ENCODE peak calls at places on chromosomes 13 and 19, in eight cellular contexts. One of them, this sample, is unnamed.

GRCh38 chr13:75465236-75465635 is 16.7 kb downstream of the TBC1D4 start:
- DNase-seq in choroid plexus epithelial cell: no peak
- DNase-seq in foreskin fibroblast: no peak
- DNase-seq in IMR-90: no peak
- DNase-seq in astrocyte of the spinal cord: no peak
- DNase-seq in astrocyte of the cerebellum: no peak
- DNase-seq in uterus: no peak
- DNase-seq in tibial artery: no peak
- DNase-seq in this sample: no peak

GRCh38 chr19:34578751-34579150 is 97.2 kb downstream of the WTIP start:
- DNase-seq in choroid plexus epithelial cell: no peak
- DNase-seq in foreskin fibroblast: no peak
- DNase-seq in IMR-90: no peak
- DNase-seq in astrocyte of the spinal cord: no peak
- DNase-seq in astrocyte of the cerebellum: no peak
- DNase-seq in uterus: no peak
- DNase-seq in tibial artery: no peak
- DNase-seq in this sample: no peak

GRCh38 chr13:66446413-66446812 is 783.7 kb downstream of the PCDH9 start:
- DNase-seq in choroid plexus epithelial cell: no peak
- DNase-seq in foreskin fibroblast: no peak
- DNase-seq in IMR-90: no peak
- DNase-seq in astrocyte of the spinal cord: no peak
- DNase-seq in astrocyte of the cerebellum: no peak
- DNase-seq in uterus: no peak
- DNase-seq in tibial artery: no peak
- DNase-seq in this sample: no peak

GRCh38 chr13:100645382-100645781 is 29.2 kb downstream of the TMTC4 start:
- DNase-seq in choroid plexus epithelial cell: no peak
- DNase-seq in foreskin fibroblast: no peak
- DNase-seq in IMR-90: no peak
- DNase-seq in astrocyte of the spinal cord: no peak
- DNase-seq in astrocyte of the cerebellum: no peak
- DNase-seq in uterus: no peak
- DNase-seq in tibial artery: no peak
- DNase-seq in this sample: no peak

GRCh38 chr13:30806784-30807183 is 71.4 kb downstream of the ALOX5AP start:
- DNase-seq in choroid plexus epithelial cell: peak; percentile 87
- DNase-seq in foreskin fibroblast: peak; percentile 85
- DNase-seq in IMR-90: peak; percentile 88
- DNase-seq in astrocyte of the spinal cord: peak; percentile 76
- DNase-seq in astrocyte of the cerebellum: no peak
- DNase-seq in uterus: no peak
- DNase-seq in tibial artery: no peak
- DNase-seq in this sample: no peak

GRCh38 chr13:112477070-112477619 is 101.0 kb downstream of the SPACA7 start:
- DNase-seq in choroid plexus epithelial cell: no peak
- DNase-seq in foreskin fibroblast: peak; percentile 7
- DNase-seq in IMR-90: no peak
- DNase-seq in astrocyte of the spinal cord: no peak
- DNase-seq in astrocyte of the cerebellum: no peak
- DNase-seq in uterus: no peak
- DNase-seq in tibial artery: no peak
- DNase-seq in this sample: no peak

GRCh38 chr13:19836472-19836871 is 27.0 kb downstream of the ZMYM5 start:
- DNase-seq in choroid plexus epithelial cell: peak; percentile 21
- DNase-seq in foreskin fibroblast: peak; percentile 16
- DNase-seq in IMR-90: peak; percentile 53
- DNase-seq in astrocyte of the spinal cord: peak; percentile 12
- DNase-seq in astrocyte of the cerebellum: no peak
- DNase-seq in uterus: no peak
- DNase-seq in tibial artery: no peak
- DNase-seq in this sample: peak; percentile 62

GRCh38 chr13:19058566-19058965 is 123.1 kb downstream of the TUBA3C start:
- DNase-seq in choroid plexus epithelial cell: no peak
- DNase-seq in foreskin fibroblast: no peak
- DNase-seq in IMR-90: no peak
- DNase-seq in astrocyte of the spinal cord: no peak
- DNase-seq in astrocyte of the cerebellum: no peak
- DNase-seq in uterus: no peak
- DNase-seq in tibial artery: no peak
- DNase-seq in this sample: no peak

GRCh38 chr13:110218601-110219201 is 88.3 kb downstream of the COL4A1 start:
- DNase-seq in choroid plexus epithelial cell: peak; percentile 83
- DNase-seq in foreskin fibroblast: no peak
- DNase-seq in IMR-90: no peak
- DNase-seq in astrocyte of the spinal cord: peak; percentile 72
- DNase-seq in astrocyte of the cerebellum: no peak
- DNase-seq in uterus: no peak
- DNase-seq in tibial artery: no peak
- DNase-seq in this sample: no peak

GRCh38 chr13:43516401-43516826 is 270.4 kb downstream of the ENOX1 start:
- DNase-seq in choroid plexus epithelial cell: peak; percentile 73
- DNase-seq in foreskin fibroblast: peak; percentile 74
- DNase-seq in IMR-90: peak; percentile 58
- DNase-seq in astrocyte of the spinal cord: peak; percentile 82
- DNase-seq in astrocyte of the cerebellum: peak; percentile 39
- DNase-seq in uterus: peak; percentile 77
- DNase-seq in tibial artery: peak; percentile 31
- DNase-seq in this sample: no peak

GRCh38 chr13:80276371-80277289 is 64.3 kb downstream of the SPRY2 start:
- DNase-seq in choroid plexus epithelial cell: peak; percentile 9
- DNase-seq in foreskin fibroblast: peak; percentile 16
- DNase-seq in IMR-90: peak; percentile 23
- DNase-seq in astrocyte of the spinal cord: peak; percentile 23
- DNase-seq in astrocyte of the cerebellum: peak; percentile 51
- DNase-seq in uterus: no peak
- DNase-seq in tibial artery: no peak
- DNase-seq in this sample: peak; percentile 56

GRCh38 chr13:25923217-25924085 is 128.4 kb downstream of the SHISA2 start:
- DNase-seq in choroid plexus epithelial cell: peak; percentile 69
- DNase-seq in foreskin fibroblast: no peak
- DNase-seq in IMR-90: no peak
- DNase-seq in astrocyte of the spinal cord: no peak
- DNase-seq in astrocyte of the cerebellum: no peak
- DNase-seq in uterus: no peak
- DNase-seq in tibial artery: no peak
- DNase-seq in this sample: no peak

GRCh38 chr13:100954430-100955361 is 280.1 kb upstream of the TMTC4 start:
- DNase-seq in choroid plexus epithelial cell: peak; percentile 20
- DNase-seq in foreskin fibroblast: peak; percentile 4
- DNase-seq in IMR-90: peak; percentile 4
- DNase-seq in astrocyte of the spinal cord: no peak
- DNase-seq in astrocyte of the cerebellum: no peak
- DNase-seq in uterus: no peak
- DNase-seq in tibial artery: no peak
- DNase-seq in this sample: no peak

GRCh38 chr13:53788286-53788685 is 759.7 kb downstream of the OLFM4 start:
- DNase-seq in choroid plexus epithelial cell: no peak
- DNase-seq in foreskin fibroblast: no peak
- DNase-seq in IMR-90: no peak
- DNase-seq in astrocyte of the spinal cord: no peak
- DNase-seq in astrocyte of the cerebellum: no peak
- DNase-seq in uterus: no peak
- DNase-seq in tibial artery: no peak
- DNase-seq in this sample: no peak

GRCh38 chr13:113403255-113404104 is 39.5 kb upstream of the GRTP1 start:
- DNase-seq in choroid plexus epithelial cell: no peak
- DNase-seq in foreskin fibroblast: no peak
- DNase-seq in IMR-90: no peak
- DNase-seq in astrocyte of the spinal cord: no peak
- DNase-seq in astrocyte of the cerebellum: no peak
- DNase-seq in uterus: no peak
- DNase-seq in tibial artery: no peak
- DNase-seq in this sample: no peak

GRCh38 chr13:113622791-113623490 is 35.1 kb downstream of the ATP4B start:
- DNase-seq in choroid plexus epithelial cell: no peak
- DNase-seq in foreskin fibroblast: no peak
- DNase-seq in IMR-90: no peak
- DNase-seq in astrocyte of the spinal cord: no peak
- DNase-seq in astrocyte of the cerebellum: no peak
- DNase-seq in uterus: no peak
- DNase-seq in tibial artery: no peak
- DNase-seq in this sample: no peak

GRCh38 chr19:48656840-48657474 is 11.0 kb upstream of the CA11 start:
- DNase-seq in choroid plexus epithelial cell: peak; percentile 86
- DNase-seq in foreskin fibroblast: peak; percentile 96
- DNase-seq in IMR-90: peak; percentile 95
- DNase-seq in astrocyte of the spinal cord: peak; percentile 76
- DNase-seq in astrocyte of the cerebellum: peak; percentile 80
- DNase-seq in uterus: no peak
- DNase-seq in tibial artery: no peak
- DNase-seq in this sample: no peak

GRCh38 chr13:98622926-98623325 is 46.0 kb upstream of the STK24 start:
- DNase-seq in choroid plexus epithelial cell: no peak
- DNase-seq in foreskin fibroblast: no peak
- DNase-seq in IMR-90: no peak
- DNase-seq in astrocyte of the spinal cord: no peak
- DNase-seq in astrocyte of the cerebellum: no peak
- DNase-seq in uterus: no peak
- DNase-seq in tibial artery: no peak
- DNase-seq in this sample: no peak

GRCh38 chr13:20416223-20416622 is 109.4 kb downstream of the CRYL1 start:
- DNase-seq in choroid plexus epithelial cell: peak; percentile 44
- DNase-seq in foreskin fibroblast: no peak
- DNase-seq in IMR-90: no peak
- DNase-seq in astrocyte of the spinal cord: peak; percentile 17
- DNase-seq in astrocyte of the cerebellum: no peak
- DNase-seq in uterus: no peak
- DNase-seq in tibial artery: no peak
- DNase-seq in this sample: no peak

GRCh38 chr19:48752511-48753365 is at the start of gene FUT1:
- DNase-seq in choroid plexus epithelial cell: no peak
- DNase-seq in foreskin fibroblast: peak; percentile 49
- DNase-seq in IMR-90: no peak
- DNase-seq in astrocyte of the spinal cord: no peak
- DNase-seq in astrocyte of the cerebellum: no peak
- DNase-seq in uterus: no peak
- DNase-seq in tibial artery: peak; percentile 37
- DNase-seq in this sample: no peak

GRCh38 chr13:46341112-46341711 is 45.8 kb downstream of the RUBCNL start:
- DNase-seq in choroid plexus epithelial cell: peak; percentile 78
- DNase-seq in foreskin fibroblast: peak; percentile 85
- DNase-seq in IMR-90: peak; percentile 50
- DNase-seq in astrocyte of the spinal cord: peak; percentile 90
- DNase-seq in astrocyte of the cerebellum: peak; percentile 39
- DNase-seq in uterus: no peak
- DNase-seq in tibial artery: no peak
- DNase-seq in this sample: no peak

GRCh38 chr13:27362064-27362751 is 62.2 kb upstream of the GTF3A start:
- DNase-seq in choroid plexus epithelial cell: peak; percentile 81
- DNase-seq in foreskin fibroblast: peak; percentile 91
- DNase-seq in IMR-90: peak; percentile 71
- DNase-seq in astrocyte of the spinal cord: peak; percentile 73
- DNase-seq in astrocyte of the cerebellum: peak; percentile 45
- DNase-seq in uterus: peak; percentile 76
- DNase-seq in tibial artery: peak; percentile 86
- DNase-seq in this sample: no peak

GRCh38 chr13:20136781-20137703 is 23.8 kb downstream of the GJA3 start:
- DNase-seq in choroid plexus epithelial cell: peak; percentile 21
- DNase-seq in foreskin fibroblast: peak; percentile 65
- DNase-seq in IMR-90: no peak
- DNase-seq in astrocyte of the spinal cord: no peak
- DNase-seq in astrocyte of the cerebellum: no peak
- DNase-seq in uterus: no peak
- DNase-seq in tibial artery: no peak
- DNase-seq in this sample: no peak

GRCh38 chr13:73695325-73695724 is 438.9 kb downstream of the KLF12 start:
- DNase-seq in choroid plexus epithelial cell: no peak
- DNase-seq in foreskin fibroblast: no peak
- DNase-seq in IMR-90: no peak
- DNase-seq in astrocyte of the spinal cord: no peak
- DNase-seq in astrocyte of the cerebellum: no peak
- DNase-seq in uterus: no peak
- DNase-seq in tibial artery: no peak
- DNase-seq in this sample: no peak

GRCh38 chr13:60448907-60449510 is 52.0 kb downstream of the TDRD3 start:
- DNase-seq in choroid plexus epithelial cell: peak; percentile 84
- DNase-seq in foreskin fibroblast: peak; percentile 67
- DNase-seq in IMR-90: peak; percentile 68
- DNase-seq in astrocyte of the spinal cord: peak; percentile 72
- DNase-seq in astrocyte of the cerebellum: peak; percentile 61
- DNase-seq in uterus: no peak
- DNase-seq in tibial artery: no peak
- DNase-seq in this sample: peak; percentile 13

GRCh38 chr13:96925869-96926628 is 68.2 kb downstream of the OXGR1 start:
- DNase-seq in choroid plexus epithelial cell: no peak
- DNase-seq in foreskin fibroblast: no peak
- DNase-seq in IMR-90: no peak
- DNase-seq in astrocyte of the spinal cord: no peak
- DNase-seq in astrocyte of the cerebellum: no peak
- DNase-seq in uterus: no peak
- DNase-seq in tibial artery: no peak
- DNase-seq in this sample: no peak

GRCh38 chr19:49672131-49672919 is 4.7 kb upstream of the PRMT1 start:
- DNase-seq in choroid plexus epithelial cell: peak; percentile 72
- DNase-seq in foreskin fibroblast: peak; percentile 83
- DNase-seq in IMR-90: peak; percentile 61
- DNase-seq in astrocyte of the spinal cord: peak; percentile 63
- DNase-seq in astrocyte of the cerebellum: peak; percentile 28
- DNase-seq in uterus: peak; percentile 68
- DNase-seq in tibial artery: peak; percentile 69
- DNase-seq in this sample: no peak

GRCh38 chr13:94712812-94713555 is 639 bp upstream of the SOX21 start:
- DNase-seq in choroid plexus epithelial cell: peak; percentile 72
- DNase-seq in foreskin fibroblast: peak; percentile 82
- DNase-seq in IMR-90: peak; percentile 46
- DNase-seq in astrocyte of the spinal cord: peak; percentile 77
- DNase-seq in astrocyte of the cerebellum: peak; percentile 26
- DNase-seq in uterus: no peak
- DNase-seq in tibial artery: no peak
- DNase-seq in this sample: peak; percentile 35
- H3K4me3 ChIP-seq in choroid plexus epithelial cell: no peak overlapping the region
- H3K4me3 ChIP-seq in foreskin fibroblast: no peak overlapping the region
- H3K4me3 ChIP-seq in IMR-90: no peak overlapping the region
- H3K4me3 ChIP-seq in astrocyte of the spinal cord: peak overlapping the region; percentile 27
- H3K4me3 ChIP-seq in astrocyte of the cerebellum: peak overlapping the region; percentile 34
- H3K4me3 ChIP-seq in uterus: no peak overlapping the region
- H3K4me3 ChIP-seq in tibial artery: peak overlapping the region; percentile 45
- H3K4me3 ChIP-seq in this sample: peak overlapping the region; percentile 24

GRCh38 chr19:40584007-40584406 is 7.3 kb downstream of the SHKBP1 start:
- DNase-seq in choroid plexus epithelial cell: no peak
- DNase-seq in foreskin fibroblast: no peak
- DNase-seq in IMR-90: no peak
- DNase-seq in astrocyte of the spinal cord: no peak
- DNase-seq in astrocyte of the cerebellum: no peak
- DNase-seq in uterus: no peak
- DNase-seq in tibial artery: no peak
- DNase-seq in this sample: no peak
- TF ChIP-seq CTCF in choroid plexus epithelial cell: peak; percentile 51
- TF ChIP-seq CTCF in foreskin fibroblast: peak; percentile 22
- TF ChIP-seq CTCF in IMR-90: peak; percentile 35
- TF ChIP-seq CTCF in astrocyte of the spinal cord: peak; percentile 45
- TF ChIP-seq CTCF in astrocyte of the cerebellum: peak; percentile 52
- TF ChIP-seq CTCF in uterus: no peak
- TF ChIP-seq CTCF in tibial artery: no peak
- TF ChIP-seq CTCF in this sample: peak; percentile 57

GRCh38 chr19:35759697-35760096 is 1.7 kb downstream of the PROSER3 start:
- DNase-seq in choroid plexus epithelial cell: no peak
- DNase-seq in foreskin fibroblast: no peak
- DNase-seq in IMR-90: no peak
- DNase-seq in astrocyte of the spinal cord: no peak
- DNase-seq in astrocyte of the cerebellum: no peak
- DNase-seq in uterus: no peak
- DNase-seq in tibial artery: no peak
- DNase-seq in this sample: no peak
- H3K4me3 ChIP-seq in choroid plexus epithelial cell: no peak overlapping the region
- H3K4me3 ChIP-seq in foreskin fibroblast: no peak overlapping the region
- H3K4me3 ChIP-seq in IMR-90: no peak overlapping the region
- H3K4me3 ChIP-seq in astrocyte of the spinal cord: no peak overlapping the region
- H3K4me3 ChIP-seq in astrocyte of the cerebellum: no peak overlapping the region
- H3K4me3 ChIP-seq in uterus: no peak overlapping the region
- H3K4me3 ChIP-seq in tibial artery: no peak overlapping the region
- H3K4me3 ChIP-seq in this sample: no peak overlapping the region

GRCh38 chr19:37691881-37692504 is 27.6 kb downstream of the ZNF607 start:
- DNase-seq in choroid plexus epithelial cell: peak; percentile 93
- DNase-seq in foreskin fibroblast: peak; percentile 96
- DNase-seq in IMR-90: peak; percentile 80
- DNase-seq in astrocyte of the spinal cord: peak; percentile 86
- DNase-seq in astrocyte of the cerebellum: peak; percentile 51
- DNase-seq in uterus: peak; percentile 81
- DNase-seq in tibial artery: peak; percentile 78
- DNase-seq in this sample: peak; percentile 64
- TF ChIP-seq CTCF in choroid plexus epithelial cell: no peak
- TF ChIP-seq CTCF in foreskin fibroblast: no peak
- TF ChIP-seq CTCF in IMR-90: peak; percentile 6
- TF ChIP-seq CTCF in astrocyte of the spinal cord: no peak
- TF ChIP-seq CTCF in astrocyte of the cerebellum: no peak
- TF ChIP-seq CTCF in uterus: no peak
- TF ChIP-seq CTCF in tibial artery: no peak
- TF ChIP-seq CTCF in this sample: no peak